ENCODE peak calls at places on chromosomes 4 and X, in four cellular contexts. V is MCF 10A, T is activated B cell treated with CpG ODN at 0.5 μM for 24 hours, Z is SK-N-DZ. I is an unnamed sample.

GRCh38 chrX:72038016-72038415 is 93.7 kb downstream of the RTL5 start:
- DNase-seq in T (no peak), V (no peak), Z (no peak), I (no peak)

GRCh38 chr4:30068234-30068633 is 651.9 kb upstream of the PCDH7 start:
- DNase-seq in Z (no peak), T (no peak), V (no peak), I (peak; percentile 6)

GRCh38 chr4:25223770-25224375 is 10.0 kb upstream of the PI4K2B start:
- DNase-seq in T (no peak), Z (peak; percentile 73), V (peak; percentile 51), I (no peak)

GRCh38 chr4:6561173-6561516 is 13.8 kb upstream of the MAN2B2 start:
- DNase-seq in Z (no peak), T (no peak), V (no peak), I (no peak)

GRCh38 chr4:665751-666435 is 8.2 kb downstream of the ATP5ME start:
- DNase-seq in T (no peak), V (no peak), Z (no peak), I (no peak)

GRCh38 chr4:138576684-138577083 is 334.5 kb upstream of the SLC7A11 start:
- DNase-seq in Z (peak; percentile 3), T (no peak), V (peak; percentile 58), I (peak; percentile 19)

GRCh38 chrX:67207912-67208311 is 335.9 kb upstream of the AR start:
- DNase-seq in V (no peak), Z (no peak), T (no peak), I (no peak)

GRCh38 chr4:1610791-1611500 is 73.2 kb downstream of the FAM53A start:
- DNase-seq in Z (no peak), V (no peak), T (no peak), I (no peak)